ENCODE peak calls at places on chromosomes 7 and 10, in nine cellular contexts. T, B, N, U, I, W, G, X and E are unnamed samples.

GRCh38 chr10:71187197-71187596 is 25.2 kb upstream of the UNC5B start:
- DNase-seq in W (no peak), I (no peak), U (no peak), X (no peak), B (no peak), T (no peak), N (no peak), G (no peak), E (no peak)

GRCh38 chr7:77184990-77185389 is 14.6 kb downstream of the FGL2 start:
- DNase-seq in B (no peak), G (no peak), I (no peak), N (peak), U (no peak), X (no peak), W (no peak), T (no peak), E (no peak)

GRCh38 chr10:129442866-129443265 is 24.2 kb upstream of the MGMT start:
- DNase-seq in W (no peak), I (no peak), X (no peak), N (no peak), U (no peak), G (no peak), T (no peak), B (no peak), E (no peak)

GRCh38 chr7:116218051-116218645 is 7.8 kb downstream of the TES start:
- DNase-seq in U (no peak), N (no peak), W (no peak), I (no peak), G (no peak), X (no peak), B (no peak), T (no peak), E (no peak)

GRCh38 chr10:89645742-89646172 is 715 bp upstream of the PANK1 start:
- DNase-seq in U (peak), W (no peak), G (peak), I (no peak), X (peak), B (no peak), T (peak), N (no peak), E (no peak)

GRCh38 chr10:12625393-12626023 is 276.2 kb downstream of the CAMK1D start:
- DNase-seq in I (no peak), N (no peak), B (no peak), U (no peak), T (no peak), X (no peak), G (no peak), W (no peak), E (no peak)

GRCh38 chr10:62037166-62037831 is 135.8 kb downstream of the ARID5B start:
- DNase-seq in U (no peak), X (no peak), T (no peak), G (no peak), B (no peak), N (peak), W (no peak), I (no peak), E (no peak)

GRCh38 chr7:29281782-29282541 is 87.4 kb downstream of the CHN2 start:
- DNase-seq in I (no peak), U (no peak), N (no peak), W (no peak), G (peak), X (no peak), T (peak), B (no peak), E (no peak)

GRCh38 chr10:69405221-69405620 is 11.5 kb downstream of the TACR2 start:
- DNase-seq in N (no peak), T (no peak), B (no peak), X (no peak), G (no peak), U (no peak), I (no peak), W (no peak), E (no peak)

GRCh38 chr10:8638088-8638672 is 583.7 kb downstream of the GATA3 start:
- DNase-seq in X (no peak), I (no peak), W (no peak), U (no peak), T (no peak), N (no peak), G (no peak), B (no peak), E (no peak)

GRCh38 chr10:154348-154747 is 19.1 kb downstream of the ZMYND11 start:
- DNase-seq in X (no peak), G (no peak), W (no peak), T (no peak), B (no peak), I (no peak), N (no peak), U (peak), E (peak)

GRCh38 chr10:36172054-36172531 is 530.0 kb upstream of the FZD8 start:
- DNase-seq in B (no peak), U (no peak), N (peak), W (no peak), I (no peak), T (no peak), X (no peak), G (no peak), E (no peak)

GRCh38 chr7:1825877-1826741 is 156.0 kb downstream of the ELFN1 start:
- DNase-seq in W (no peak), I (no peak), B (peak), X (no peak), G (no peak), U (no peak), T (no peak), N (no peak), E (no peak)

GRCh38 chr10:51656467-51656866 is 42.9 kb downstream of the CSTF2T start:
- DNase-seq in X (no peak), B (no peak), W (no peak), T (no peak), U (no peak), N (no peak), G (no peak), I (no peak), E (no peak)

GRCh38 chr10:72322030-72322279 is 32.8 kb downstream of the DNAJB12 start:
- DNase-seq in X (no peak), T (no peak), N (no peak), G (no peak), B (peak), U (no peak), W (no peak), I (no peak), E (no peak)